ENCODE peak calls at places on chromosome 14, in ten cellular contexts. T, W, N, J, D, Y, Q, E, F and U are unnamed samples.

GRCh38 chr14:101049511-101049910 is 146.0 kb upstream of the RTL1 start:
- DNase-seq in Y (no peak), Q (no peak), N (no peak), D (no peak), J (no peak), T (no peak), E (no peak), W (no peak), F (no peak), U (no peak)

GRCh38 chr14:104878582-104878981 is 13.5 kb downstream of the CEP170B start:
- DNase-seq in T (no peak), Y (no peak), J (no peak), Q (no peak), F (no peak), W (no peak), E (peak), N (peak), D (peak), U (no peak)

GRCh38 chr14:67428501-67429031 is 16.6 kb upstream of the PLEK2 start:
- DNase-seq in Q (no peak), N (no peak), Y (no peak), E (peak), D (no peak), F (peak), W (peak), T (no peak), J (no peak), U (no peak)

GRCh38 chr14:55271572-55272414 is 572 bp downstream of the FBXO34 start:
- DNase-seq in Y (peak), Q (peak), J (peak), F (peak), E (peak), T (peak), W (peak), D (peak), N (peak), U (peak)

GRCh38 chr14:104603623-104604401 is 760 bp downstream of the TMEM179 start:
- DNase-seq in N (no peak), D (peak), T (peak), Y (no peak), W (no peak), Q (no peak), J (no peak), E (no peak), F (no peak), U (no peak)

GRCh38 chr14:93943930-93944329 is 16.8 kb downstream of the FAM181A start:
- DNase-seq in Y (no peak), J (no peak), Q (no peak), F (no peak), D (no peak), E (no peak), W (no peak), N (no peak), T (no peak), U (no peak)

GRCh38 chr14:61569783-61570182 is 125.5 kb upstream of the HIF1A start:
- DNase-seq in D (no peak), Y (no peak), N (peak), F (peak), E (no peak), W (peak), T (no peak), Q (no peak), J (no peak), U (no peak)

GRCh38 chr14:35158951-35159653 is 36.8 kb downstream of the PRORP start:
- DNase-seq in Y (no peak), Q (no peak), F (no peak), N (no peak), J (no peak), D (no peak), E (no peak), T (no peak), W (no peak), U (no peak)

GRCh38 chr14:22047105-22047504 is 373.5 kb upstream of the OR4E1 start:
- DNase-seq in Y (peak), F (peak), D (peak), Q (peak), E (no peak), N (no peak), W (no peak), J (no peak), T (no peak), U (no peak)

GRCh38 chr14:101006008-101006407 is 102.5 kb upstream of the RTL1 start:
- DNase-seq in W (no peak), T (no peak), F (no peak), Y (peak), E (no peak), N (no peak), J (no peak), D (no peak), Q (no peak), U (no peak)

GRCh38 chr14:59435106-59435505 is 30.1 kb downstream of the GPR135 start:
- DNase-seq in E (no peak), J (no peak), F (no peak), Q (no peak), W (no peak), N (no peak), T (no peak), D (no peak), Y (peak), U (no peak)

GRCh38 chr14:103188691-103189480 is 65.6 kb downstream of the TNFAIP2 start:
- DNase-seq in T (peak), E (peak), Q (no peak), Y (no peak), F (peak), N (peak), J (no peak), D (no peak), W (peak), U (no peak)

GRCh38 chr14:76584271-76584702 is 177.0 kb upstream of the VASH1 start:
- DNase-seq in J (peak), E (no peak), F (no peak), Y (no peak), Q (no peak), T (no peak), W (no peak), N (no peak), D (peak), U (no peak)

GRCh38 chr14:53894456-53894855 is 62.2 kb downstream of the BMP4 start:
- DNase-seq in D (no peak), N (no peak), Q (no peak), T (no peak), Y (no peak), J (no peak), W (peak), F (no peak), E (no peak), U (no peak)

GRCh38 chr14:93317836-93318807 is 14.7 kb downstream of the BTBD7 start:
- DNase-seq in E (no peak), J (peak), Q (no peak), W (peak), Y (no peak), N (no peak), T (no peak), F (peak), D (no peak), U (no peak)